ENCODE peak calls at places on chromosome 19, in four cellular contexts. One of them, this sample, is unnamed.
A peak's percentile ranks its signal among the peaks of the same experiment; 100 is the strongest.

GRCh38 chr19:38039966-38040365 is 133.0 kb downstream of the SIPA1L3 start:
- DNase-seq in A549: peak; percentile 86
- DNase-seq in K562: no peak
- DNase-seq in HCT116: no peak
- DNase-seq in this sample: peak; percentile 99

GRCh38 chr19:15300533-15301194 is 31.7 kb downstream of the BRD4 start:
- DNase-seq in A549: no peak
- DNase-seq in K562: no peak
- DNase-seq in HCT116: no peak
- DNase-seq in this sample: peak; percentile 88

GRCh38 chr19:44284968-44285367 is 19.9 kb downstream of the ZNF235 start:
- DNase-seq in A549: no peak
- DNase-seq in K562: no peak
- DNase-seq in HCT116: no peak
- DNase-seq in this sample: no peak

GRCh38 chr19:11736696-11737095 is 2.0 kb downstream of the ZNF823 start:
- DNase-seq in A549: no peak
- DNase-seq in K562: peak; percentile 84
- DNase-seq in HCT116: no peak
- DNase-seq in this sample: peak; percentile 33

GRCh38 chr19:7852851-7853759 is 21.1 kb downstream of the PRR36 start:
- DNase-seq in A549: peak; percentile 78
- DNase-seq in K562: peak; percentile 91
- DNase-seq in HCT116: peak; percentile 85
- DNase-seq in this sample: peak; percentile 41

GRCh38 chr19:29665215-29665825 is at the start of gene PLEKHF1:
- DNase-seq in A549: peak; percentile 98
- DNase-seq in K562: peak; percentile 93
- DNase-seq in HCT116: peak; percentile 48
- DNase-seq in this sample: peak; percentile 59

GRCh38 chr19:8478605-8479004 is 23.8 kb downstream of the PRAM1 start:
- DNase-seq in A549: no peak
- DNase-seq in K562: no peak
- DNase-seq in HCT116: no peak
- DNase-seq in this sample: no peak

GRCh38 chr19:42290523-42291436 is 11.2 kb upstream of the PRR19 start:
- DNase-seq in A549: peak; percentile 95
- DNase-seq in K562: no peak
- DNase-seq in HCT116: no peak
- DNase-seq in this sample: no peak

GRCh38 chr19:14542721-14543328 is 13.4 kb downstream of the TECR start:
- DNase-seq in A549: no peak
- DNase-seq in K562: peak; percentile 75
- DNase-seq in HCT116: no peak
- DNase-seq in this sample: no peak

GRCh38 chr19:5545051-5545450 is 22.7 kb downstream of the TINCR start:
- DNase-seq in A549: no peak
- DNase-seq in K562: no peak
- DNase-seq in HCT116: no peak
- DNase-seq in this sample: no peak

GRCh38 chr19:54208784-54209057 is 8.1 kb downstream of the RPS9 start:
- DNase-seq in A549: no peak
- DNase-seq in K562: peak; percentile 51
- DNase-seq in HCT116: no peak
- DNase-seq in this sample: no peak

GRCh38 chr19:46021531-46022041 is 1.3 kb downstream of the PGLYRP1 start:
- DNase-seq in A549: no peak
- DNase-seq in K562: peak; percentile 63
- DNase-seq in HCT116: no peak
- DNase-seq in this sample: no peak

GRCh38 chr19:789473-790052 is 7.7 kb upstream of the PTBP1 start:
- DNase-seq in A549: no peak
- DNase-seq in K562: peak; percentile 70
- DNase-seq in HCT116: no peak
- DNase-seq in this sample: no peak

GRCh38 chr19:46386151-46386550 is 27.2 kb downstream of the CCDC8 start:
- DNase-seq in A549: no peak
- DNase-seq in K562: no peak
- DNase-seq in HCT116: no peak
- DNase-seq in this sample: no peak

GRCh38 chr19:24074720-24075119 is 12.3 kb upstream of the ZNF254 start:
- DNase-seq in A549: no peak
- DNase-seq in K562: no peak
- DNase-seq in HCT116: no peak
- DNase-seq in this sample: peak; percentile 74

GRCh38 chr19:4007836-4008539 is 452 bp downstream of the PIAS4 start:
- DNase-seq in A549: no peak
- DNase-seq in K562: peak; percentile 62
- DNase-seq in HCT116: no peak
- DNase-seq in this sample: no peak

GRCh38 chr19:5251096-5252065 is 89.2 kb downstream of the PTPRS start:
- DNase-seq in A549: no peak
- DNase-seq in K562: no peak
- DNase-seq in HCT116: no peak
- DNase-seq in this sample: no peak

GRCh38 chr19:29687244-29687896 is 22.1 kb downstream of the PLEKHF1 start:
- DNase-seq in A549: no peak
- DNase-seq in K562: peak; percentile 72
- DNase-seq in HCT116: no peak
- DNase-seq in this sample: peak; percentile 98

GRCh38 chr19:6970021-6970420 is 51.2 kb downstream of the MBD3L2B start:
- DNase-seq in A549: no peak
- DNase-seq in K562: no peak
- DNase-seq in HCT116: no peak
- DNase-seq in this sample: no peak

GRCh38 chr19:57850553-57851017 is 926 bp downstream of the ZNF587 start:
- DNase-seq in A549: peak; percentile 15
- DNase-seq in K562: peak; percentile 56
- DNase-seq in HCT116: no peak
- DNase-seq in this sample: peak; percentile 31

GRCh38 chr19:42277821-42278809 is 9.1 kb downstream of the CIC start:
- DNase-seq in A549: no peak
- DNase-seq in K562: no peak
- DNase-seq in HCT116: no peak
- DNase-seq in this sample: no peak

GRCh38 chr19:38285567-38285966 is 18.5 kb upstream of the C19orf33 start:
- DNase-seq in A549: no peak
- DNase-seq in K562: no peak
- DNase-seq in HCT116: no peak
- DNase-seq in this sample: peak; percentile 62

GRCh38 chr19:50486823-50487515 is 10.3 kb upstream of the GARIN5A start:
- DNase-seq in A549: no peak
- DNase-seq in K562: peak; percentile 81
- DNase-seq in HCT116: peak; percentile 80
- DNase-seq in this sample: peak; percentile 19

GRCh38 chr19:34481861-34482379 is 362 bp downstream of the WTIP start:
- DNase-seq in A549: peak; percentile 57
- DNase-seq in K562: no peak
- DNase-seq in HCT116: no peak
- DNase-seq in this sample: no peak

GRCh38 chr19:5572556-5573286 is 5.0 kb upstream of the TINCR start:
- DNase-seq in A549: no peak
- DNase-seq in K562: no peak
- DNase-seq in HCT116: no peak
- DNase-seq in this sample: no peak

GRCh38 chr19:19329199-19329598 is 8.6 kb downstream of the MAU2 start:
- DNase-seq in A549: no peak
- DNase-seq in K562: no peak
- DNase-seq in HCT116: no peak
- DNase-seq in this sample: no peak

GRCh38 chr19:7512400-7512851 is 3.5 kb upstream of the ZNF358 start:
- DNase-seq in A549: no peak
- DNase-seq in K562: peak; percentile 53
- DNase-seq in HCT116: no peak
- DNase-seq in this sample: no peak

GRCh38 chr19:21569497-21569870 is 64.1 kb downstream of the ZNF429 start:
- DNase-seq in A549: no peak
- DNase-seq in K562: no peak
- DNase-seq in HCT116: no peak
- DNase-seq in this sample: no peak

GRCh38 chr19:752652-753517 is 2.0 kb downstream of the MISP start:
- DNase-seq in A549: peak; percentile 95
- DNase-seq in K562: peak; percentile 21
- DNase-seq in HCT116: peak; percentile 89
- DNase-seq in this sample: peak; percentile 90

GRCh38 chr19:41206926-41207750 is 11.9 kb upstream of the AXL start:
- DNase-seq in A549: no peak
- DNase-seq in K562: peak; percentile 86
- DNase-seq in HCT116: no peak
- DNase-seq in this sample: no peak

GRCh38 chr19:40191836-40192646 is 815 bp downstream of the MAP3K10 start:
- DNase-seq in A549: peak; percentile 70
- DNase-seq in K562: peak; percentile 68
- DNase-seq in HCT116: no peak
- DNase-seq in this sample: peak; percentile 19

GRCh38 chr19:45641274-45642105 is 2.3 kb upstream of the EML2 start:
- DNase-seq in A549: peak; percentile 97
- DNase-seq in K562: peak; percentile 98
- DNase-seq in HCT116: peak; percentile 97
- DNase-seq in this sample: peak; percentile 41

GRCh38 chr19:39918183-39918651 is 16.2 kb downstream of the FCGBP start:
- DNase-seq in A549: no peak
- DNase-seq in K562: no peak
- DNase-seq in HCT116: no peak
- DNase-seq in this sample: no peak

GRCh38 chr19:44723299-44723951 is 24.5 kb downstream of the CEACAM16 start:
- DNase-seq in A549: no peak
- DNase-seq in K562: no peak
- DNase-seq in HCT116: no peak
- DNase-seq in this sample: no peak

GRCh38 chr19:35712910-35713845 is 4.6 kb upstream of the KMT2B start:
- DNase-seq in A549: no peak
- DNase-seq in K562: peak; percentile 37
- DNase-seq in HCT116: no peak
- DNase-seq in this sample: no peak

GRCh38 chr19:14661372-14661924 is 13.2 kb downstream of the ADGRE3 start:
- DNase-seq in A549: no peak
- DNase-seq in K562: no peak
- DNase-seq in HCT116: no peak
- DNase-seq in this sample: no peak

GRCh38 chr19:53333071-53333465 is 481 bp upstream of the ZNF845 start:
- DNase-seq in A549: peak; percentile 14
- DNase-seq in K562: peak; percentile 4
- DNase-seq in HCT116: no peak
- DNase-seq in this sample: no peak

DNA sequence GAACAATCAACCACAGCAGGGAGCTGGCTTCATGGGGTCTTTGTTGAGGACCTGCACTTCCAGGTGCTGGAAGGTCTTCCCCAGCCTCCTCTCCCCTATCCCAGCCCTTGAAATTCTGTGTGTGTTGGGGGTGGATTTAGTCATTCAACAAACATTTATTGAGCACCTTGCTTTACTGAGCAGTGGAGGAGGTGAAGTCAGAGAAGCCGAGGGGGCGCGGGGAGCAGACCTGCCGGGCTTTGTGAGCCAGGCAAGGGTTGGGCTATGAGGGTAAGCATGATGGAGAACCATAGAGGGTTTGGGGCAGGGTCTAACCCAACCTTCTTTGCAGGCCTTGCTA is 3.5 kb upstream of the C19orf85 start:
- DNase-seq in A549: no peak
- DNase-seq in K562: no peak
- DNase-seq in HCT116: no peak
- DNase-seq in this sample: no peak
- TF ChIP-seq CTCF in A549: peak; percentile 50
- TF ChIP-seq CTCF in K562: no peak
- TF ChIP-seq CTCF in HCT116: no peak
- TF ChIP-seq CTCF in this sample: no peak

GRCh38 chr19:10286803-10287737 is at the start of gene ICAM4:
- DNase-seq in A549: no peak
- DNase-seq in K562: peak; percentile 95
- DNase-seq in HCT116: no peak
- DNase-seq in this sample: peak; percentile 29
- TF ChIP-seq CEBPB in A549: no peak
- TF ChIP-seq CEBPB in K562: no peak
- TF ChIP-seq CEBPB in HCT116: no peak
- TF ChIP-seq CEBPB in this sample: no peak

DNA sequence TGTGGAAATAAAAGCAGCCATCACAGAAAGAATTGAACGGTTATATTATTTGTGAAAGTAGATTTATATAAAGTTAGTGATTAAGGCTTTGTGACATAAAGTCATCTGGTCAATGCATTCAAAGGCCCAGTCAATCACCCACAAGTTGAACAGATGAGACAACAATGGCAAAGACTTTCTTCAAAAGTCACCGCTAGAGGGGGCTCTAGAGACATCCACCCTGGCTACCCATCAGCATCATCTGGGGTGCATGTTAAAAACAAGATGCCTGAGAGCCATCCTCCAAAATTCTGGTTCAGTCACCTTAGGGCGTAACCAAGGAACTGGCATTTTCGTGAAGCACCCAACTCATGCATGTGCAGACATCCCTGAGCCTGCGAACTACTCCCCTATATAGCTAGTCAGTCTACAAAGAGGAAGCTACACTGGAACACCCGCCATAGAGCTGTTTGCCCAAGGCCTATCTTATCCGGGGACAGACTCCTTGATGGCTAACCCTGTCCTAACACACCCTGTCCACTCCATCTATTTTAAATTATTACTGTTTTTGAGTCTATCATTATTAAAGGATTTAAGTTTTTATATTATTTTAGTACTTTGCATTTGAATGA is 970.5 kb downstream of the UQCRFS1 start:
- DNase-seq in A549: peak; percentile 23
- DNase-seq in K562: peak; percentile 61
- DNase-seq in HCT116: no peak
- DNase-seq in this sample: no peak
- TF ChIP-seq CTCF in A549: peak; percentile 30
- TF ChIP-seq CTCF in K562: peak; percentile 60
- TF ChIP-seq CTCF in HCT116: peak; percentile 52
- TF ChIP-seq CTCF in this sample: no peak

GRCh38 chr19:2982983-2983350 is 5.6 kb downstream of the TLE6 start:
- DNase-seq in A549: no peak
- DNase-seq in K562: no peak
- DNase-seq in HCT116: no peak
- DNase-seq in this sample: peak; percentile 68

GRCh38 chr19:2982556-2982955 is 5.2 kb downstream of the TLE6 start:
- DNase-seq in A549: no peak
- DNase-seq in K562: no peak
- DNase-seq in HCT116: no peak
- DNase-seq in this sample: no peak

GRCh38 chr19:2981898-2982297 is 4.5 kb downstream of the TLE6 start:
- DNase-seq in A549: no peak
- DNase-seq in K562: no peak
- DNase-seq in HCT116: no peak
- DNase-seq in this sample: no peak

GRCh38 chr19:2983351-2984195 is 6.2 kb downstream of the TLE6 start:
- DNase-seq in A549: no peak
- DNase-seq in K562: no peak
- DNase-seq in HCT116: no peak
- DNase-seq in this sample: peak; percentile 7

DNA sequence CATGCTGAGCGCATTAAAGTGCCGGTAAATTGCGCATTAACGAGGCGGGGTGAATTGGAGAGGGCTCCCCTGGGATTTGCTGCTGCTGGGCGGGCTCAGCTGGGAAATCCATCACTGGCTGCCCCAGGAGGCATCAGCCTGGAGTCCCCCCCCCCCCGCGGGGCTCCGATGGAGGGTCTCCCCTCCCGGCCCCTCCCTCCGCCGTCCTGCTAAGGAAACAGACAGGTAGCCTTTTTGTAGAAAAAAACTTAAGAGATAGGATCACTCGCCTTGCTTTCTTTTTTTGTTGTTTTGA is 6.8 kb downstream of the TLE6 start:
- DNase-seq in A549: no peak
- DNase-seq in K562: no peak
- DNase-seq in HCT116: no peak
- DNase-seq in this sample: no peak
- TF ChIP-seq CEBPB in A549: no peak
- TF ChIP-seq CEBPB in K562: no peak
- TF ChIP-seq CEBPB in HCT116: no peak
- TF ChIP-seq CEBPB in this sample: no peak